ENCODE peak calls at places on chromosome 7, in seven cellular contexts. Q is body of pancreas; X is HEK293T; D is left lobe of liver; A is BJ; T is occipital lobe; Z is activated CD8-positive, alpha-beta memory T cell treated with anti-CD3 and anti-CD28 coated beads for 4 hours. Y is an unnamed sample.

GRCh38 chr7:98282727-98283126 is 1.2 kb downstream of the BRI3 start:
- DNase-seq in A (no peak), X (no peak), Z (no peak), D (no peak), T (no peak), Q (no peak), Y (no peak)

GRCh38 chr7:128165927-128166420 is 75.1 kb upstream of the LEP start:
- DNase-seq in Q (no peak), Z (no peak), X (no peak), D (no peak), T (no peak), A (no peak), Y (no peak)

GRCh38 chr7:93678185-93678584 is 103.7 kb upstream of the CALCR start:
- DNase-seq in T (no peak), D (no peak), Q (no peak), X (no peak), Z (no peak), A (no peak), Y (no peak)

GRCh38 chr7:86914468-86915054 is 144.9 kb downstream of the ELAPOR2 start:
- DNase-seq in Z (no peak), X (peak), A (no peak), T (no peak), D (no peak), Q (no peak), Y (peak)

GRCh38 chr7:44633254-44634186 is 27.1 kb downstream of the OGDH start:
- DNase-seq in Q (peak), T (peak), D (peak), X (no peak), Z (peak), A (peak), Y (peak)

GRCh38 chr7:2229467-2229866 is 3.3 kb downstream of the MAD1L1 start:
- DNase-seq in X (no peak), A (no peak), T (no peak), Z (no peak), D (no peak), Q (no peak), Y (no peak)

GRCh38 chr7:5594616-5595544 is 171.2 kb upstream of the TNRC18 start:
- DNase-seq in A (no peak), X (peak), Z (no peak), Q (no peak), D (no peak), T (no peak), Y (peak)

GRCh38 chr7:53431901-53432300 is 396.5 kb downstream of the POM121L12 start:
- DNase-seq in T (no peak), D (no peak), A (no peak), Z (no peak), X (no peak), Q (no peak), Y (no peak)

GRCh38 chr7:158865977-158866376 is 9.6 kb downstream of the DYNC2I1 start:
- DNase-seq in Z (no peak), D (no peak), T (no peak), A (no peak), Q (no peak), X (no peak), Y (no peak)

GRCh38 chr7:148712610-148713330 is 14.1 kb downstream of the CUL1 start:
- DNase-seq in D (no peak), X (no peak), T (no peak), Z (no peak), A (no peak), Q (no peak), Y (no peak)

GRCh38 chr7:50502947-50503346 is 52.8 kb upstream of the FIGNL1 start:
- DNase-seq in X (no peak), Q (no peak), A (no peak), Z (no peak), T (no peak), D (no peak), Y (no peak)

GRCh38 chr7:31121641-31122040 is 69.5 kb downstream of the ADCYAP1R1 start:
- DNase-seq in Z (no peak), Q (no peak), A (no peak), X (no peak), T (no peak), D (peak), Y (no peak)

GRCh38 chr7:130904031-130904757 is 170.2 kb upstream of the KLF14 start:
- DNase-seq in Z (no peak), Q (no peak), D (peak), T (no peak), X (no peak), A (peak), Y (peak)

GRCh38 chr7:81190997-81191747 is 272.3 kb upstream of the SEMA3C start:
- DNase-seq in A (no peak), Z (no peak), T (no peak), Q (no peak), D (no peak), X (no peak), Y (no peak)

GRCh38 chr7:22549051-22549450 is 49.1 kb upstream of the STEAP1B start:
- DNase-seq in D (no peak), Z (no peak), A (no peak), X (no peak), T (no peak), Q (no peak), Y (no peak)

GRCh38 chr7:100166966-100167911 is 1.2 kb downstream of the GAL3ST4 start:
- DNase-seq in T (no peak), Z (no peak), X (no peak), Q (no peak), A (no peak), D (no peak), Y (no peak)